ENCODE peak calls at places on chromosomes 5 and 9, in nine cellular contexts. X, H, E, Q, C, G, J, F and D are unnamed samples.

GRCh38 chr5:26003966-26004365 is 1034.4 kb downstream of the CDH9 start:
- DNase-seq in G (no peak), E (no peak), F (no peak), C (no peak), H (no peak), Q (no peak), J (no peak), X (no peak), D (no peak)

GRCh38 chr9:27261517-27262211 is 35.3 kb downstream of the EQTN start:
- DNase-seq in J (no peak), Q (no peak), X (no peak), H (no peak), F (no peak), C (peak), G (peak), E (peak), D (no peak)

GRCh38 chr9:113910036-113910639 is 34.0 kb downstream of the ZNF618 start:
- DNase-seq in J (no peak), X (no peak), G (no peak), E (no peak), H (peak), Q (no peak), C (no peak), F (no peak), D (no peak)

GRCh38 chr5:165525268-165525667 is 2019.8 kb downstream of the MAT2B start:
- DNase-seq in G (no peak), H (peak), F (no peak), Q (no peak), J (no peak), C (peak), X (no peak), E (peak), D (no peak)

GRCh38 chr5:50445281-50445949 is 4.3 kb upstream of the EMB start:
- DNase-seq in J (no peak), E (no peak), Q (no peak), G (no peak), C (no peak), F (no peak), H (no peak), X (no peak), D (peak)

GRCh38 chr9:1869843-1870242 is 145.3 kb upstream of the SMARCA2 start:
- DNase-seq in Q (no peak), G (peak), E (peak), J (no peak), F (no peak), X (no peak), C (no peak), H (peak), D (peak)

GRCh38 chr9:127121628-127122175 is 733 bp downstream of the ANGPTL2 start:
- DNase-seq in H (peak), X (no peak), G (peak), Q (no peak), E (peak), C (no peak), F (peak), J (no peak), D (no peak)

GRCh38 chr5:2557435-2557834 is 194.0 kb downstream of the IRX2 start:
- DNase-seq in J (no peak), E (no peak), G (no peak), H (no peak), F (no peak), X (no peak), Q (no peak), C (no peak), D (no peak)

GRCh38 chr5:180487556-180487955 is 6.6 kb upstream of the CNOT6 start:
- DNase-seq in G (no peak), H (no peak), E (no peak), Q (no peak), X (no peak), F (no peak), J (no peak), C (no peak), D (no peak)